ENCODE peak calls at places on chromosomes 3 and 15, in five cellular contexts. One of them, this sample, is unnamed.

GRCh38 chr15:32775103-32775502 is 57.3 kb downstream of the GREM1 start:
- DNase-seq in T1000: no peak
- DNase-seq in progenitor cell of endocrine pancreas: no peak
- DNase-seq in GM12892: no peak
- DNase-seq in HCT116: no peak
- DNase-seq in this sample: no peak

GRCh38 chr3:153572654-153573053 is 410.6 kb downstream of the RAP2B start:
- DNase-seq in T1000: no peak
- DNase-seq in progenitor cell of endocrine pancreas: no peak
- DNase-seq in GM12892: no peak
- DNase-seq in HCT116: no peak
- DNase-seq in this sample: no peak

GRCh38 chr3:86282106-86282787 is 708.7 kb downstream of the VGLL3 start:
- DNase-seq in T1000: no peak
- DNase-seq in progenitor cell of endocrine pancreas: no peak
- DNase-seq in GM12892: no peak
- DNase-seq in HCT116: no peak
- DNase-seq in this sample: no peak

GRCh38 chr15:78320173-78320572 is 20.0 kb upstream of the CRABP1 start:
- DNase-seq in T1000: no peak
- DNase-seq in progenitor cell of endocrine pancreas: no peak
- DNase-seq in GM12892: no peak
- DNase-seq in HCT116: no peak
- DNase-seq in this sample: no peak

GRCh38 chr15:73246411-73246810 is 122.3 kb downstream of the HCN4 start:
- DNase-seq in T1000: no peak
- DNase-seq in progenitor cell of endocrine pancreas: no peak
- DNase-seq in GM12892: no peak
- DNase-seq in HCT116: no peak
- DNase-seq in this sample: no peak

GRCh38 chr3:128178782-128179473 is 25.6 kb downstream of the EEFSEC start:
- DNase-seq in T1000: no peak
- DNase-seq in progenitor cell of endocrine pancreas: no peak
- DNase-seq in GM12892: no peak
- DNase-seq in HCT116: no peak
- DNase-seq in this sample: no peak

GRCh38 chr3:62027231-62027630 is 346.1 kb downstream of the FEZF2 start:
- DNase-seq in T1000: no peak
- DNase-seq in progenitor cell of endocrine pancreas: no peak
- DNase-seq in GM12892: no peak
- DNase-seq in HCT116: no peak
- DNase-seq in this sample: no peak

GRCh38 chr15:27077790-27078189 is 106.8 kb downstream of the GABRG3 start:
- DNase-seq in T1000: no peak
- DNase-seq in progenitor cell of endocrine pancreas: no peak
- DNase-seq in GM12892: no peak
- DNase-seq in HCT116: no peak
- DNase-seq in this sample: no peak

GRCh38 chr3:38136272-38136806 is 588 bp downstream of the ACAA1 start:
- DNase-seq in T1000: no peak
- DNase-seq in progenitor cell of endocrine pancreas: no peak
- DNase-seq in GM12892: no peak
- DNase-seq in HCT116: no peak
- DNase-seq in this sample: peak

GRCh38 chr15:57947781-57948180 is 117.7 kb downstream of the ALDH1A2 start:
- DNase-seq in T1000: no peak
- DNase-seq in progenitor cell of endocrine pancreas: no peak
- DNase-seq in GM12892: no peak
- DNase-seq in HCT116: no peak
- DNase-seq in this sample: no peak

GRCh38 chr3:8324727-8325126 is 176.9 kb upstream of the LMCD1 start:
- DNase-seq in T1000: no peak
- DNase-seq in progenitor cell of endocrine pancreas: no peak
- DNase-seq in GM12892: no peak
- DNase-seq in HCT116: peak
- DNase-seq in this sample: peak

GRCh38 chr3:99845999-99846398 is 28.3 kb downstream of the CMSS1 start:
- DNase-seq in T1000: no peak
- DNase-seq in progenitor cell of endocrine pancreas: no peak
- DNase-seq in GM12892: no peak
- DNase-seq in HCT116: no peak
- DNase-seq in this sample: no peak

GRCh38 chr3:17473761-17474160 is 268.7 kb downstream of the TBC1D5 start:
- DNase-seq in T1000: no peak
- DNase-seq in progenitor cell of endocrine pancreas: no peak
- DNase-seq in GM12892: no peak
- DNase-seq in HCT116: no peak
- DNase-seq in this sample: no peak

GRCh38 chr15:58985443-58985842 is 2.0 kb upstream of the RNF111 start:
- DNase-seq in T1000: no peak
- DNase-seq in progenitor cell of endocrine pancreas: no peak
- DNase-seq in GM12892: no peak
- DNase-seq in HCT116: no peak
- DNase-seq in this sample: no peak

GRCh38 chr3:160401301-160402095 is 2.0 kb downstream of the SMC4 start:
- DNase-seq in T1000: no peak
- DNase-seq in progenitor cell of endocrine pancreas: no peak
- DNase-seq in GM12892: no peak
- DNase-seq in HCT116: no peak
- DNase-seq in this sample: no peak

GRCh38 chr3:16884084-16884747 is 539 bp upstream of the PLCL2 start:
- DNase-seq in T1000: no peak
- DNase-seq in progenitor cell of endocrine pancreas: peak
- DNase-seq in GM12892: peak
- DNase-seq in HCT116: no peak
- DNase-seq in this sample: peak

GRCh38 chr3:25592510-25592968 is 72.2 kb downstream of the TOP2B start:
- DNase-seq in T1000: peak
- DNase-seq in progenitor cell of endocrine pancreas: no peak
- DNase-seq in GM12892: no peak
- DNase-seq in HCT116: peak
- DNase-seq in this sample: no peak

GRCh38 chr3:127035672-127036071 is 52.8 kb downstream of the PLXNA1 start:
- DNase-seq in T1000: peak
- DNase-seq in progenitor cell of endocrine pancreas: no peak
- DNase-seq in GM12892: no peak
- DNase-seq in HCT116: peak
- DNase-seq in this sample: no peak

This sample was measured in neuronal stem cell.